ENCODE peak calls at places on chromosomes 11 and 22, in ten cellular contexts. D is mucosa of descending colon, V is dorsolateral prefrontal cortex, N is mesothelial cell of epicardium, Q is cardiac muscle cell, C is IMR-90, J is SK-N-SH, E is psoas muscle, B is gastrocnemius medialis, S is endothelial cell. X is an unnamed sample.

GRCh38 chr11:130070109-130070828 is 575 bp downstream of the APLP2 start:
- DNase-seq in B (peak), Q (peak), C (peak), V (peak), N (peak), D (peak), S (peak), J (peak), E (peak), X (peak)

GRCh38 chr11:88104408-88104807 is 70.8 kb downstream of the RAB38 start:
- DNase-seq in D (no peak), B (no peak), E (no peak), C (no peak), J (no peak), N (no peak), Q (no peak), S (no peak), V (no peak), X (no peak)

GRCh38 chr11:31968774-31969433 is 122.0 kb upstream of the RCN1 start:
- DNase-seq in S (no peak), C (peak), E (no peak), J (peak), D (no peak), V (no peak), N (no peak), B (no peak), Q (peak), X (peak)

GRCh38 chr22:46066691-46067090 is 83.6 kb upstream of the PPARA start:
- DNase-seq in S (no peak), N (no peak), C (no peak), Q (no peak), B (peak), V (peak), E (no peak), J (no peak), D (peak), X (no peak)

GRCh38 chr11:68659158-68659921 is 25.0 kb upstream of the GAL start:
- DNase-seq in E (peak), S (no peak), N (peak), Q (peak), V (no peak), D (peak), B (peak), J (peak), C (peak), X (peak)

GRCh38 chr11:121964591-121964990 is 151.4 kb downstream of the BLID start:
- DNase-seq in D (no peak), B (peak), S (no peak), E (no peak), J (no peak), C (peak), Q (peak), N (no peak), V (no peak), X (peak)

GRCh38 chr22:43946391-43946680 is 8.9 kb upstream of the SAMM50 start:
- DNase-seq in J (peak), C (no peak), V (no peak), S (no peak), D (no peak), B (no peak), N (no peak), Q (no peak), E (no peak), X (no peak)

GRCh38 chr11:84588131-84588829 is 1038.9 kb downstream of the DLG2 start:
- DNase-seq in V (no peak), B (no peak), J (no peak), Q (no peak), N (no peak), D (peak), E (no peak), S (no peak), C (no peak), X (no peak)

GRCh38 chr11:13668957-13669521 is 571 bp downstream of the FAR1 start:
- DNase-seq in Q (peak), S (peak), V (no peak), E (no peak), J (no peak), C (peak), N (peak), B (no peak), D (peak), X (peak)

GRCh38 chr11:71309181-71309580 is 56.8 kb upstream of the SHANK2 start:
- DNase-seq in S (no peak), V (no peak), Q (no peak), B (no peak), C (no peak), E (no peak), N (no peak), D (no peak), J (no peak), X (no peak)

GRCh38 chr22:29203883-29204282 is 1.8 kb upstream of the EMID1 start:
- DNase-seq in J (no peak), Q (no peak), V (no peak), E (no peak), C (no peak), S (no peak), D (no peak), N (no peak), B (no peak), X (no peak)

GRCh38 chr22:46355369-46355995 is 20.0 kb downstream of the TRMU start:
- DNase-seq in S (peak), D (peak), V (peak), C (peak), E (peak), N (no peak), Q (peak), J (peak), B (peak), X (peak)

GRCh38 chr11:45233121-45233803 is 52.9 kb downstream of the SYT13 start:
- DNase-seq in D (peak), N (no peak), C (peak), J (peak), E (peak), S (peak), Q (peak), B (peak), V (peak), X (peak)

GRCh38 chr11:126012852-126013251 is 49.8 kb downstream of the CDON start:
- DNase-seq in E (no peak), V (no peak), D (no peak), B (no peak), J (no peak), C (no peak), Q (no peak), N (no peak), S (no peak), X (no peak)

GRCh38 chr11:29328961-29329441 is 687.8 kb downstream of the KCNA4 start:
- DNase-seq in B (no peak), E (no peak), D (peak), Q (peak), C (peak), N (no peak), J (peak), V (no peak), S (peak), X (peak)

GRCh38 chr11:128705124-128705920 is 11.4 kb downstream of the FLI1 start:
- DNase-seq in D (no peak), E (no peak), V (no peak), Q (no peak), C (no peak), S (no peak), N (no peak), B (no peak), J (no peak), X (no peak)

GRCh38 chr22:27045103-27045940 is 387.9 kb downstream of the MIAT start:
- DNase-seq in J (no peak), S (no peak), D (no peak), C (peak), N (no peak), Q (peak), B (no peak), E (no peak), V (no peak), X (peak)

GRCh38 chr11:36095716-36096115 is 151.9 kb downstream of the LDLRAD3 start:
- DNase-seq in V (no peak), E (no peak), N (no peak), S (no peak), B (no peak), J (no peak), C (no peak), D (peak), Q (peak), X (no peak)

GRCh38 chr11:72519220-72519881 is 85.0 kb upstream of the CLPB start:
- DNase-seq in V (no peak), S (no peak), E (no peak), B (no peak), Q (no peak), D (peak), N (no peak), C (peak), J (peak), X (no peak)

GRCh38 chr22:35761037-35761436 is 43.4 kb downstream of the APOL5 start:
- DNase-seq in Q (peak), J (peak), C (peak), D (no peak), S (no peak), E (no peak), N (no peak), V (no peak), B (no peak), X (no peak)

GRCh38 chr11:8283510-8284272 is 20.0 kb upstream of the LMO1 start:
- DNase-seq in D (no peak), S (no peak), N (no peak), Q (peak), E (no peak), B (no peak), V (no peak), C (no peak), J (peak), X (no peak)

GRCh38 chr11:47989779-47990178 is 9.4 kb downstream of the PTPRJ start:
- DNase-seq in C (no peak), B (no peak), J (no peak), S (no peak), V (no peak), N (no peak), E (no peak), Q (no peak), D (no peak), X (no peak)

GRCh38 chr11:35114901-35115687 is 23.9 kb upstream of the CD44 start:
- DNase-seq in B (no peak), S (no peak), D (no peak), N (no peak), V (no peak), E (no peak), Q (no peak), C (no peak), J (no peak), X (no peak)

GRCh38 chr22:36465232-36466021 is 16.0 kb downstream of the TXN2 start:
- DNase-seq in C (peak), N (no peak), Q (peak), V (no peak), E (peak), D (peak), J (no peak), B (peak), S (no peak), X (peak)

GRCh38 chr11:8382436-8383053 is 118.9 kb upstream of the LMO1 start:
- DNase-seq in E (no peak), N (no peak), B (no peak), Q (peak), D (no peak), J (no peak), V (no peak), C (peak), S (no peak), X (peak)

GRCh38 chr22:47210112-47210657 is 447.7 kb downstream of the TBC1D22A start:
- DNase-seq in C (no peak), V (no peak), D (no peak), N (no peak), Q (no peak), J (no peak), B (no peak), E (no peak), S (no peak), X (no peak)

GRCh38 chr11:47523491-47524199 is 29.3 kb downstream of the CELF1 start:
- DNase-seq in J (no peak), S (no peak), N (no peak), E (no peak), B (peak), C (peak), D (peak), Q (peak), V (no peak), X (peak)

GRCh38 chr11:67160872-67161783 is 42.1 kb downstream of the KDM2A start:
- DNase-seq in E (no peak), N (no peak), C (peak), V (no peak), J (no peak), S (no peak), Q (no peak), B (no peak), D (no peak), X (no peak)

GRCh38 chr22:41563051-41563711 is 2.4 kb downstream of the CSDC2 start:
- DNase-seq in C (peak), S (no peak), J (no peak), V (no peak), Q (peak), N (no peak), D (no peak), B (no peak), E (no peak), X (peak)

GRCh38 chr11:119316017-119316728 is 757 bp downstream of the MCAM start:
- DNase-seq in E (peak), B (no peak), J (peak), V (peak), C (no peak), S (no peak), D (no peak), N (no peak), Q (no peak), X (no peak)

GRCh38 chr11:74332272-74332671 is 20.8 kb upstream of the P4HA3 start:
- DNase-seq in V (no peak), D (no peak), B (no peak), N (no peak), C (peak), S (no peak), J (no peak), E (no peak), Q (no peak), X (no peak)

GRCh38 chr11:126607374-126607773 is 251.9 kb downstream of the ST3GAL4 start:
- DNase-seq in C (peak), V (peak), B (no peak), J (peak), N (no peak), S (peak), Q (peak), E (peak), D (peak), X (peak)

DNA sequence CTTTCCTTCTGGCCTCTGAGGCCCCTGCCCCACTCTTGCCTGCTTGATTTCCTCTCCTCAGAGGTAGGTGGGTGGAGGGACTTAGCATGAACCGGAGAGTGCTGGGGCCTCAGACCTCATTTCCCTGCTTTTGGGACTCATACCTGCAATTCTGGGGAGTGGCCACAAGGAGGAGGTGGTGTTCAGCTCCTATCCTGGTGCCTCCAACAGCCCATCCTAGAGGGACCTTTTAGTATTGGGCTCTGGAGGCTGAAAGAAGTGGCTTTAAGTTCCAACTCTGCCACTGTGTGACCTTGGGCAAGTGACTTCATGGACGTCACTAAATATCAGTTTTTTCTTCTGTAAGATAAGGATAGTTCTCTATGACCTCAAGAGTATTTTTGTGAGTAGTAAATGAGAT is 98.6 kb downstream of the KIAA1671 start:
- DNase-seq in V (no peak), J (peak), B (no peak), S (no peak), E (no peak), C (no peak), D (no peak), N (no peak), Q (no peak), X (no peak)
- TF ChIP-seq CTCF in V (no peak), J (peak), B (no peak), S (peak), E (peak), C (peak), D (no peak), N (peak), Q (peak), X (peak)

GRCh38 chr11:476416-476815 is 26.3 kb downstream of the PTDSS2 start:
- DNase-seq in Q (no peak), J (no peak), B (no peak), C (no peak), V (no peak), E (no peak), S (no peak), N (no peak), D (no peak), X (no peak)

GRCh38 chr11:477042-477715 is 27.1 kb downstream of the PTDSS2 start:
- DNase-seq in D (no peak), S (no peak), B (no peak), J (peak), C (no peak), Q (no peak), E (no peak), N (peak), V (no peak), X (no peak)

GRCh38 chr11:473975-474785 is 24.1 kb downstream of the PTDSS2 start:
- DNase-seq in C (no peak), B (no peak), Q (no peak), D (no peak), J (no peak), E (no peak), N (no peak), V (no peak), S (no peak), X (no peak)

GRCh38 chr11:474914-475506 is 24.9 kb downstream of the PTDSS2 start:
- DNase-seq in B (no peak), J (no peak), N (no peak), D (no peak), E (no peak), Q (no peak), V (no peak), C (no peak), S (no peak), X (no peak)

DNA sequence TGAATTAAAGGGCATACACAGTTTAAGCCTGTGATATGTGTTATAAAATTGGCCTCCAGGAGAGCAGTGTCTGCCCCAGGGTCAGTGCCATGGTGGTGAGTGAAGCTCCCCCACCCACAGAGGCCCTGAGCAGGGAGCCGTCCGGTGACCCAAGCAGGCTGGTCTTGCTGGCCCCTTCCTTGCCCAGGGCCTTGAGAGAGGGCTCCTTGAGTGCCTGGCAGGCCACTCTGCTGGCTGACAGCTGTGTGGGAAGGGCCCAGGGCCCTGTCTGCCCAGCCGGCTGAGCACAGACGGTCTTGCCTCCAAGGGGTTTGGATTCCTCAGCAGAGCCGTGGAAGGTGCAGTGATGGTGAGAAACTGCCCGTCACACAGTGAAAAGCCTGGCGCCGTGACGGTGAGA is 25.9 kb downstream of the PTDSS2 start:
- DNase-seq in C (no peak), V (no peak), E (no peak), N (no peak), Q (no peak), J (no peak), S (no peak), D (no peak), B (no peak), X (no peak)
- TF ChIP-seq CTCF in C (no peak), V (no peak), E (no peak), N (no peak), Q (no peak), J (no peak), S (no peak), D (no peak), B (no peak), X (no peak)

GRCh38 chr11:102534261-102534872 is 3.8 kb upstream of the MMP7 start:
- DNase-seq in D (no peak), J (no peak), V (no peak), B (no peak), S (no peak), Q (no peak), E (no peak), C (no peak), N (no peak), X (no peak)
- TF ChIP-seq CTCF in D (no peak), J (peak), V (no peak), B (no peak), S (no peak), Q (peak), E (no peak), C (peak), N (no peak), X (peak)

GRCh38 chr22:33400891-33401290 is 342.7 kb upstream of the SYN3 start:
- DNase-seq in N (no peak), C (no peak), J (no peak), B (no peak), D (no peak), S (no peak), E (no peak), Q (no peak), V (no peak), X (no peak)
- TF ChIP-seq CTCF in N (no peak), C (no peak), J (no peak), B (no peak), D (no peak), S (no peak), E (no peak), Q (no peak), V (no peak), X (no peak)

GRCh38 chr22:17891427-17892167 is 117.3 kb upstream of the BID start:
- DNase-seq in J (peak), D (peak), V (no peak), C (no peak), N (no peak), S (peak), B (peak), Q (no peak), E (peak), X (no peak)
- TF ChIP-seq CTCF in J (peak), D (peak), V (peak), C (peak), N (no peak), S (no peak), B (peak), Q (peak), E (peak), X (peak)

X was measured in HFFc6.